ENCODE peak calls at places on chromosomes 7 and 10, in four cellular contexts. One of them, this sample, is unnamed.

GRCh38 chr10:110056822-110057221 is 49.0 kb downstream of the ADD3 start:
- DNase-seq in hepatocyte: no peak
- DNase-seq in tibial nerve: no peak
- DNase-seq in esophagus squamous epithelium: no peak
- DNase-seq in this sample: no peak

GRCh38 chr7:35802649-35803048 is 1.8 kb downstream of the SEPTIN7 start:
- DNase-seq in tibial nerve: no peak
- DNase-seq in hepatocyte: no peak
- DNase-seq in esophagus squamous epithelium: no peak
- DNase-seq in this sample: no peak

GRCh38 chr10:28326516-28327493 is 23.9 kb upstream of the MPP7 start:
- DNase-seq in hepatocyte: peak; percentile 24
- DNase-seq in esophagus squamous epithelium: no peak
- DNase-seq in tibial nerve: no peak
- DNase-seq in this sample: no peak

GRCh38 chr10:131315343-131315742 is 3.8 kb upstream of the TCERG1L start:
- DNase-seq in hepatocyte: peak; percentile 33
- DNase-seq in tibial nerve: no peak
- DNase-seq in esophagus squamous epithelium: no peak
- DNase-seq in this sample: no peak

GRCh38 chr7:139720705-139721231 is 57.0 kb downstream of the HIPK2 start:
- DNase-seq in esophagus squamous epithelium: no peak
- DNase-seq in tibial nerve: no peak
- DNase-seq in hepatocyte: no peak
- DNase-seq in this sample: no peak

GRCh38 chr7:77245015-77245755 is 45.6 kb upstream of the FGL2 start:
- DNase-seq in esophagus squamous epithelium: no peak
- DNase-seq in tibial nerve: no peak
- DNase-seq in hepatocyte: no peak
- DNase-seq in this sample: no peak

GRCh38 chr7:64799-65430 is 127.5 kb upstream of the FAM20C start:
- DNase-seq in tibial nerve: no peak
- DNase-seq in esophagus squamous epithelium: no peak
- DNase-seq in hepatocyte: no peak
- DNase-seq in this sample: no peak

GRCh38 chr10:43943825-43944360 is 295.2 kb upstream of the ZNF32 start:
- DNase-seq in hepatocyte: no peak
- DNase-seq in tibial nerve: no peak
- DNase-seq in esophagus squamous epithelium: no peak
- DNase-seq in this sample: peak; percentile 43

GRCh38 chr7:101598981-101599681 is 30.0 kb downstream of the MYL10 start:
- DNase-seq in hepatocyte: no peak
- DNase-seq in tibial nerve: no peak
- DNase-seq in esophagus squamous epithelium: no peak
- DNase-seq in this sample: no peak

GRCh38 chr10:45180946-45181439 is 134.4 kb downstream of the OR13A1 start:
- DNase-seq in hepatocyte: no peak
- DNase-seq in esophagus squamous epithelium: no peak
- DNase-seq in tibial nerve: no peak
- DNase-seq in this sample: no peak

GRCh38 chr10:71255817-71256660 is 43.7 kb downstream of the UNC5B start:
- DNase-seq in tibial nerve: no peak
- DNase-seq in esophagus squamous epithelium: no peak
- DNase-seq in hepatocyte: peak; percentile 50
- DNase-seq in this sample: peak; percentile 79

GRCh38 chr10:59057350-59057749 is 119.1 kb upstream of the PHYHIPL start:
- DNase-seq in esophagus squamous epithelium: no peak
- DNase-seq in tibial nerve: no peak
- DNase-seq in hepatocyte: no peak
- DNase-seq in this sample: no peak

GRCh38 chr10:17851611-17852010 is 42.5 kb downstream of the MRC1 start:
- DNase-seq in esophagus squamous epithelium: no peak
- DNase-seq in hepatocyte: no peak
- DNase-seq in tibial nerve: peak; percentile 24
- DNase-seq in this sample: no peak

GRCh38 chr10:132786529-132787252 is 744 bp upstream of the NKX6-2 start:
- DNase-seq in hepatocyte: no peak
- DNase-seq in tibial nerve: no peak
- DNase-seq in esophagus squamous epithelium: no peak
- DNase-seq in this sample: no peak

DNA sequence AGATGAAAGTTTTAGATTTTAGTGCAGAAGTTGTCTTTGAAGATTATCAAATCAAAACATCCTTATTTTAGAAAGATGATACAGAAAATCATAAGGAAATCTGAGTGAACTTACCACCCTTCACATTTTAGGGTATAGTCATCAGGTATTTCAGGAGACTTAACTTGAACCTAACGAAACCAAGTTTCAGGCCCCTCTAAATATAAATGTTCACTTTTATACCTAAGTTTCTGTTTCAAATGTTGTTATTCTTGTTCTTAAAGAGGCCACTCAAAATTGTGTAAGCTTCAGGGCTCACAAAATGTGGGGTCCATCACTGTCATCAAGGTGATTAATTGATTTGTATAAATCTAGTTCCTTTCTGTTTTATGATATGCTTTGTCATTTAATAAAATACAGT is 216.2 kb downstream of the KIAA1217 start:
- DNase-seq in tibial nerve: no peak
- DNase-seq in hepatocyte: no peak
- DNase-seq in esophagus squamous epithelium: no peak
- DNase-seq in this sample: no peak
- H3K9me3 ChIP-seq in tibial nerve: no peaks in the 10 kb centered on the region
- H3K9me3 ChIP-seq in hepatocyte: no peaks in the 10 kb centered on the region
- H3K9me3 ChIP-seq in esophagus squamous epithelium: no peaks in the 10 kb centered on the region
- H3K9me3 ChIP-seq in this sample: no peaks in the 10 kb centered on the region

GRCh38 chr7:149081914-149082313 is 8.6 kb downstream of the ZNF786 start:
- DNase-seq in hepatocyte: no peak
- DNase-seq in esophagus squamous epithelium: no peak
- DNase-seq in tibial nerve: no peak
- DNase-seq in this sample: no peak
- H3K9me3 ChIP-seq in hepatocyte: peaks cover 5% of the 10 kb centered on the region
- H3K9me3 ChIP-seq in esophagus squamous epithelium: no peaks in the 10 kb centered on the region
- H3K9me3 ChIP-seq in tibial nerve: no peaks in the 10 kb centered on the region
- H3K9me3 ChIP-seq in this sample: no peaks in the 10 kb centered on the region

GRCh38 chr7:14210075-14210474 is 220.6 kb upstream of the ETV1 start:
- DNase-seq in tibial nerve: no peak
- DNase-seq in hepatocyte: no peak
- DNase-seq in esophagus squamous epithelium: no peak
- DNase-seq in this sample: no peak
- H3K9me3 ChIP-seq in tibial nerve: no peaks in the 10 kb centered on the region
- H3K9me3 ChIP-seq in hepatocyte: no peaks in the 10 kb centered on the region
- H3K9me3 ChIP-seq in esophagus squamous epithelium: no peaks in the 10 kb centered on the region
- H3K9me3 ChIP-seq in this sample: no peaks in the 10 kb centered on the region

DNA sequence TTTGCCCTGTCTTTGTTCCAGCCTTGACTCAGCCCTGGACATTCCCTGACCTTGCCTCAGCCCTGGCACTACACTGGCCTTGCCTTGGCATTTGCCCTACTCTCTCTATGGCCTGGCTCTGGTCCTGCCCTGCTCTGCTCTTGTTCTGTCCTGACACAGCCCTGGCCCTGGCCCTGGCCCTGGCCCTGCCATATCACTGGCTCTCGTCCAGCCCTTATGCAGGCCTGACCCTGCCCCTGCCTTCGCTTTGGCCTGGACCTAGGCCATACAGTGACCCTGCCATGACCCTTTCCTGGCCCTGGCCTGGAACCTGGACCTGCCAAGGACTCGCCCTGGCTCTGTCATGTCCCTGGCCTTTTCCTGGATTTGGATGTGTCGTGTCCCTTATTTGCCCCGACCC is 646.0 kb downstream of the ZNF37A start:
- DNase-seq in esophagus squamous epithelium: no peak
- DNase-seq in tibial nerve: no peak
- DNase-seq in hepatocyte: no peak
- DNase-seq in this sample: no peak
- H3K9me3 ChIP-seq in esophagus squamous epithelium: peaks cover 59% of the 10 kb centered on the region
- H3K9me3 ChIP-seq in tibial nerve: no peaks in the 10 kb centered on the region
- H3K9me3 ChIP-seq in hepatocyte: no peaks in the 10 kb centered on the region
- H3K9me3 ChIP-seq in this sample: no peaks in the 10 kb centered on the region

GRCh38 chr7:157541295-157541608 is 204.4 kb downstream of the DNAJB6 start:
- DNase-seq in esophagus squamous epithelium: no peak
- DNase-seq in tibial nerve: no peak
- DNase-seq in hepatocyte: no peak
- DNase-seq in this sample: no peak
- H3K9me3 ChIP-seq in esophagus squamous epithelium: no peaks in the 10 kb centered on the region
- H3K9me3 ChIP-seq in tibial nerve: no peaks in the 10 kb centered on the region
- H3K9me3 ChIP-seq in hepatocyte: no peaks in the 10 kb centered on the region
- H3K9me3 ChIP-seq in this sample: no peaks in the 10 kb centered on the region

DNA sequence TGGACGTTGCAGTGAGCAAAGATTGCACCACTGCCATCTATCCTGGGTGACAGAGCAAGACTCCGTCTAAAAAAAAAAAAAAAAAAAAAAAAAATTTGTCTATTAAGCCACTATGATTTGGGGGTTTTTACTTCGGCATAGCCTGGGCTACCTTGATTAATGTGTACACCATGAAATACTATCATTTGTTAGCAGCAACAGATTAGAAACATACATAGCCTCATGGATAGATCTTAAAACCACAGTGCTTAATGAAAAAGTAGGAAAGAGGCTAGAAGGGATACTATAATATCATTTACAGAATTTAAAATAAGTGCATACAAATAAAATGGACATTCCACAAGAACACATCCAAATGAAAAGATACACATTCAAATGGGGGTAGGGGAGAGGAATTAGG is 77.3 kb upstream of the IL6 start:
- DNase-seq in tibial nerve: no peak
- DNase-seq in esophagus squamous epithelium: no peak
- DNase-seq in hepatocyte: no peak
- DNase-seq in this sample: no peak
- H3K9me3 ChIP-seq in tibial nerve: no peaks in the 10 kb centered on the region
- H3K9me3 ChIP-seq in esophagus squamous epithelium: peaks cover 26% of the 10 kb centered on the region
- H3K9me3 ChIP-seq in hepatocyte: no peaks in the 10 kb centered on the region
- H3K9me3 ChIP-seq in this sample: no peaks in the 10 kb centered on the region

GRCh38 chr7:138395763-138396162 is 64.3 kb upstream of the TRIM24 start:
- DNase-seq in esophagus squamous epithelium: no peak
- DNase-seq in tibial nerve: no peak
- DNase-seq in hepatocyte: no peak
- DNase-seq in this sample: no peak
- H3K9me3 ChIP-seq in esophagus squamous epithelium: no peaks in the 10 kb centered on the region
- H3K9me3 ChIP-seq in tibial nerve: no peaks in the 10 kb centered on the region
- H3K9me3 ChIP-seq in hepatocyte: no peaks in the 10 kb centered on the region
- H3K9me3 ChIP-seq in this sample: no peaks in the 10 kb centered on the region